ENCODE peak calls at places on chromosomes 4 and X, in nine cellular contexts. B, C, Q, D, V, U, W, R and S are unnamed samples.
A peak's percentile ranks its signal among the peaks of the same experiment; 100 is the strongest.

GRCh38 chrX:13380230-13380629 is 60.4 kb upstream of the ATXN3L start:
- DNase-seq in B (no peak), C (no peak), Q (no peak), D (no peak), V (no peak), U (no peak), W (no peak), R (no peak), S (no peak)

GRCh38 chrX:107684956-107685385 is 56.7 kb downstream of the PRPS1 start:
- DNase-seq in B (peak; percentile 78), C (no peak), Q (no peak), D (no peak), V (no peak), U (peak; percentile 59), W (no peak), R (peak; percentile 93), S (peak; percentile 80)

GRCh38 chr4:6408263-6408662 is 64.2 kb downstream of the PPP2R2C start:
- DNase-seq in B (peak; percentile 60), C (no peak), Q (no peak), D (no peak), V (no peak), U (no peak), W (no peak), R (no peak), S (no peak)

GRCh38 chr4:137740192-137740591 is 207.9 kb upstream of the PCDH18 start:
- DNase-seq in B (no peak), C (no peak), Q (no peak), D (no peak), V (no peak), U (no peak), W (no peak), R (no peak), S (no peak)

GRCh38 chrX:103330601-103331397 is 760 bp downstream of the TCEAL7 start:
- DNase-seq in B (peak; percentile 71), C (no peak), Q (no peak), D (no peak), V (no peak), U (no peak), W (no peak), R (no peak), S (no peak)

GRCh38 chr4:184163813-184164212 is 53.9 kb downstream of the ENPP6 start:
- DNase-seq in B (peak; percentile 80), C (peak; percentile 18), Q (peak; percentile 78), D (peak; percentile 3), V (no peak), U (peak; percentile 33), W (no peak), R (peak; percentile 67), S (no peak)

GRCh38 chr4:121698119-121698732 is 1.4 kb upstream of the ANXA5 start:
- DNase-seq in B (no peak), C (no peak), Q (no peak), D (no peak), V (no peak), U (no peak), W (no peak), R (peak; percentile 25), S (no peak)

GRCh38 chrX:115652221-115652620 is 91.2 kb downstream of the PLS3 start:
- DNase-seq in B (no peak), C (no peak), Q (no peak), D (no peak), V (no peak), U (no peak), W (no peak), R (no peak), S (no peak)

GRCh38 chr4:163554870-163555465 is 60.5 kb downstream of the TMA16 start:
- DNase-seq in B (no peak), C (peak; percentile 2), Q (no peak), D (peak; percentile 4), V (no peak), U (peak; percentile 24), W (no peak), R (no peak), S (no peak)

GRCh38 chr4:103026868-103027267 is 7.4 kb upstream of the SLC9B1 start:
- DNase-seq in B (no peak), C (no peak), Q (no peak), D (no peak), V (no peak), U (no peak), W (no peak), R (no peak), S (no peak)